ENCODE peak calls at places on chromosomes 11 and 22, in ten cellular contexts. One of them, this sample, is unnamed.

GRCh38 chr11:88631497-88631896 is 294.0 kb upstream of the CTSC start:
- DNase-seq in CD8-positive, alpha-beta T cell: no peak
- DNase-seq in GM12865: no peak
- DNase-seq in upper lobe of left lung: no peak
- DNase-seq in NCI-H2081 treated with DMSO at 0.1 percent for 48 hours: no peak
- DNase-seq in amniotic epithelial cell: peak; percentile 26
- DNase-seq in NCI-H460: no peak
- DNase-seq in fibroblast of pulmonary artery: no peak
- DNase-seq in activated CD4-positive, CD25-positive, alpha-beta regulatory T cell treated with anti-CD3 and anti-CD28 coated beads, Interleukin-2, amount 50 U/mL, for 16 hours: no peak
- DNase-seq in T-helper 1 cell: no peak
- DNase-seq in this sample: no peak

GRCh38 chr11:60765355-60765754 is 8.7 kb downstream of the MS4A15 start:
- DNase-seq in CD8-positive, alpha-beta T cell: no peak
- DNase-seq in GM12865: peak; percentile 84
- DNase-seq in upper lobe of left lung: no peak
- DNase-seq in NCI-H2081 treated with DMSO at 0.1 percent for 48 hours: no peak
- DNase-seq in amniotic epithelial cell: peak; percentile 49
- DNase-seq in NCI-H460: no peak
- DNase-seq in fibroblast of pulmonary artery: no peak
- DNase-seq in activated CD4-positive, CD25-positive, alpha-beta regulatory T cell treated with anti-CD3 and anti-CD28 coated beads, Interleukin-2, amount 50 U/mL, for 16 hours: no peak
- DNase-seq in T-helper 1 cell: no peak
- DNase-seq in this sample: no peak

GRCh38 chr11:114088836-114089235 is 29.3 kb downstream of the ZBTB16 start:
- DNase-seq in CD8-positive, alpha-beta T cell: no peak
- DNase-seq in GM12865: no peak
- DNase-seq in upper lobe of left lung: no peak
- DNase-seq in NCI-H2081 treated with DMSO at 0.1 percent for 48 hours: no peak
- DNase-seq in amniotic epithelial cell: no peak
- DNase-seq in NCI-H460: no peak
- DNase-seq in fibroblast of pulmonary artery: no peak
- DNase-seq in activated CD4-positive, CD25-positive, alpha-beta regulatory T cell treated with anti-CD3 and anti-CD28 coated beads, Interleukin-2, amount 50 U/mL, for 16 hours: no peak
- DNase-seq in T-helper 1 cell: no peak
- DNase-seq in this sample: no peak

GRCh38 chr22:49184736-49185135 is 642.9 kb downstream of the BRD1 start:
- DNase-seq in CD8-positive, alpha-beta T cell: no peak
- DNase-seq in GM12865: no peak
- DNase-seq in upper lobe of left lung: no peak
- DNase-seq in NCI-H2081 treated with DMSO at 0.1 percent for 48 hours: no peak
- DNase-seq in amniotic epithelial cell: no peak
- DNase-seq in NCI-H460: no peak
- DNase-seq in fibroblast of pulmonary artery: no peak
- DNase-seq in activated CD4-positive, CD25-positive, alpha-beta regulatory T cell treated with anti-CD3 and anti-CD28 coated beads, Interleukin-2, amount 50 U/mL, for 16 hours: no peak
- DNase-seq in T-helper 1 cell: no peak
- DNase-seq in this sample: no peak

GRCh38 chr22:38696606-38697005 is 4.1 kb downstream of the JOSD1 start:
- DNase-seq in CD8-positive, alpha-beta T cell: peak; percentile 41
- DNase-seq in GM12865: no peak
- DNase-seq in upper lobe of left lung: no peak
- DNase-seq in NCI-H2081 treated with DMSO at 0.1 percent for 48 hours: no peak
- DNase-seq in amniotic epithelial cell: peak; percentile 77
- DNase-seq in NCI-H460: peak; percentile 30
- DNase-seq in fibroblast of pulmonary artery: peak; percentile 89
- DNase-seq in activated CD4-positive, CD25-positive, alpha-beta regulatory T cell treated with anti-CD3 and anti-CD28 coated beads, Interleukin-2, amount 50 U/mL, for 16 hours: peak; percentile 22
- DNase-seq in T-helper 1 cell: no peak
- DNase-seq in this sample: peak; percentile 80

GRCh38 chr11:115607621-115608191 is 103.5 kb upstream of the CADM1 start:
- DNase-seq in CD8-positive, alpha-beta T cell: no peak
- DNase-seq in GM12865: no peak
- DNase-seq in upper lobe of left lung: no peak
- DNase-seq in NCI-H2081 treated with DMSO at 0.1 percent for 48 hours: no peak
- DNase-seq in amniotic epithelial cell: no peak
- DNase-seq in NCI-H460: no peak
- DNase-seq in fibroblast of pulmonary artery: no peak
- DNase-seq in activated CD4-positive, CD25-positive, alpha-beta regulatory T cell treated with anti-CD3 and anti-CD28 coated beads, Interleukin-2, amount 50 U/mL, for 16 hours: no peak
- DNase-seq in T-helper 1 cell: no peak
- DNase-seq in this sample: no peak

GRCh38 chr22:49333206-49333605 is 494.5 kb downstream of the BRD1 start:
- DNase-seq in CD8-positive, alpha-beta T cell: no peak
- DNase-seq in GM12865: no peak
- DNase-seq in upper lobe of left lung: no peak
- DNase-seq in NCI-H2081 treated with DMSO at 0.1 percent for 48 hours: no peak
- DNase-seq in amniotic epithelial cell: no peak
- DNase-seq in NCI-H460: no peak
- DNase-seq in fibroblast of pulmonary artery: no peak
- DNase-seq in activated CD4-positive, CD25-positive, alpha-beta regulatory T cell treated with anti-CD3 and anti-CD28 coated beads, Interleukin-2, amount 50 U/mL, for 16 hours: no peak
- DNase-seq in T-helper 1 cell: no peak
- DNase-seq in this sample: no peak

GRCh38 chr22:42397332-42398246 is 34.6 kb downstream of the NFAM1 start:
- DNase-seq in CD8-positive, alpha-beta T cell: no peak
- DNase-seq in GM12865: peak; percentile 65
- DNase-seq in upper lobe of left lung: no peak
- DNase-seq in NCI-H2081 treated with DMSO at 0.1 percent for 48 hours: no peak
- DNase-seq in amniotic epithelial cell: no peak
- DNase-seq in NCI-H460: no peak
- DNase-seq in fibroblast of pulmonary artery: no peak
- DNase-seq in activated CD4-positive, CD25-positive, alpha-beta regulatory T cell treated with anti-CD3 and anti-CD28 coated beads, Interleukin-2, amount 50 U/mL, for 16 hours: no peak
- DNase-seq in T-helper 1 cell: no peak
- DNase-seq in this sample: no peak

GRCh38 chr11:107576497-107577086 is 11.1 kb upstream of the ALKBH8 start:
- DNase-seq in CD8-positive, alpha-beta T cell: peak; percentile 50
- DNase-seq in GM12865: peak; percentile 52
- DNase-seq in upper lobe of left lung: no peak
- DNase-seq in NCI-H2081 treated with DMSO at 0.1 percent for 48 hours: peak; percentile 4
- DNase-seq in amniotic epithelial cell: no peak
- DNase-seq in NCI-H460: peak; percentile 36
- DNase-seq in fibroblast of pulmonary artery: peak; percentile 62
- DNase-seq in activated CD4-positive, CD25-positive, alpha-beta regulatory T cell treated with anti-CD3 and anti-CD28 coated beads, Interleukin-2, amount 50 U/mL, for 16 hours: peak; percentile 28
- DNase-seq in T-helper 1 cell: no peak
- DNase-seq in this sample: peak; percentile 53

GRCh38 chr11:59822989-59823566 is 12.5 kb upstream of the MRPL16 start:
- DNase-seq in CD8-positive, alpha-beta T cell: no peak
- DNase-seq in GM12865: peak; percentile 70
- DNase-seq in upper lobe of left lung: no peak
- DNase-seq in NCI-H2081 treated with DMSO at 0.1 percent for 48 hours: no peak
- DNase-seq in amniotic epithelial cell: peak; percentile 56
- DNase-seq in NCI-H460: peak; percentile 53
- DNase-seq in fibroblast of pulmonary artery: peak; percentile 79
- DNase-seq in activated CD4-positive, CD25-positive, alpha-beta regulatory T cell treated with anti-CD3 and anti-CD28 coated beads, Interleukin-2, amount 50 U/mL, for 16 hours: no peak
- DNase-seq in T-helper 1 cell: no peak
- DNase-seq in this sample: peak; percentile 69

This sample was measured in brain microvascular endothelial cell.